ENCODE peak calls at places on chromosomes 12 and 14, in seven cellular contexts. One of them, this sample, is unnamed.

GRCh38 chr14:77212933-77213656 is 31.5 kb downstream of the TMEM63C start:
- DNase-seq in activated CD4-positive, CD25-positive, alpha-beta regulatory T cell treated with anti-CD3 and anti-CD28 coated beads, Interleukin-2, amount 50 U/mL, for 16 hours: no peak
- DNase-seq in iris pigment epithelial cell: peak; percentile 48
- DNase-seq in NCI-H2081: peak; percentile 60
- DNase-seq in progenitor cell of endocrine pancreas: peak; percentile 70
- DNase-seq in HAP-1: peak; percentile 19
- DNase-seq in NCI-H510A: peak; percentile 68
- DNase-seq in this sample: peak; percentile 39

GRCh38 chr14:96038920-96039632 is at the start of gene C14orf132:
- DNase-seq in NCI-H2081: peak; percentile 54
- DNase-seq in iris pigment epithelial cell: peak; percentile 56
- DNase-seq in NCI-H510A: peak; percentile 21
- DNase-seq in activated CD4-positive, CD25-positive, alpha-beta regulatory T cell treated with anti-CD3 and anti-CD28 coated beads, Interleukin-2, amount 50 U/mL, for 16 hours: no peak
- DNase-seq in progenitor cell of endocrine pancreas: peak; percentile 54
- DNase-seq in HAP-1: peak; percentile 37
- DNase-seq in this sample: no peak

GRCh38 chr12:63845726-63846125 is 1.2 kb downstream of the SRGAP1 start:
- DNase-seq in NCI-H510A: peak; percentile 54
- DNase-seq in iris pigment epithelial cell: peak; percentile 70
- DNase-seq in NCI-H2081: peak; percentile 50
- DNase-seq in HAP-1: peak; percentile 82
- DNase-seq in activated CD4-positive, CD25-positive, alpha-beta regulatory T cell treated with anti-CD3 and anti-CD28 coated beads, Interleukin-2, amount 50 U/mL, for 16 hours: no peak
- DNase-seq in progenitor cell of endocrine pancreas: no peak
- DNase-seq in this sample: no peak

GRCh38 chr12:47985596-47986265 is 18.5 kb downstream of the COL2A1 start:
- DNase-seq in NCI-H510A: no peak
- DNase-seq in progenitor cell of endocrine pancreas: no peak
- DNase-seq in HAP-1: no peak
- DNase-seq in iris pigment epithelial cell: no peak
- DNase-seq in NCI-H2081: no peak
- DNase-seq in activated CD4-positive, CD25-positive, alpha-beta regulatory T cell treated with anti-CD3 and anti-CD28 coated beads, Interleukin-2, amount 50 U/mL, for 16 hours: no peak
- DNase-seq in this sample: no peak

GRCh38 chr12:26557326-26557725 is 275.7 kb downstream of the ITPR2 start:
- DNase-seq in progenitor cell of endocrine pancreas: no peak
- DNase-seq in NCI-H510A: no peak
- DNase-seq in HAP-1: no peak
- DNase-seq in activated CD4-positive, CD25-positive, alpha-beta regulatory T cell treated with anti-CD3 and anti-CD28 coated beads, Interleukin-2, amount 50 U/mL, for 16 hours: no peak
- DNase-seq in iris pigment epithelial cell: no peak
- DNase-seq in NCI-H2081: no peak
- DNase-seq in this sample: no peak

GRCh38 chr14:100188392-100189030 is 29.1 kb upstream of the DEGS2 start:
- DNase-seq in NCI-H2081: no peak
- DNase-seq in activated CD4-positive, CD25-positive, alpha-beta regulatory T cell treated with anti-CD3 and anti-CD28 coated beads, Interleukin-2, amount 50 U/mL, for 16 hours: no peak
- DNase-seq in HAP-1: no peak
- DNase-seq in NCI-H510A: no peak
- DNase-seq in iris pigment epithelial cell: no peak
- DNase-seq in progenitor cell of endocrine pancreas: no peak
- DNase-seq in this sample: no peak

GRCh38 chr14:72880820-72881219 is 13.1 kb downstream of the DPF3 start:
- DNase-seq in NCI-H2081: no peak
- DNase-seq in iris pigment epithelial cell: no peak
- DNase-seq in progenitor cell of endocrine pancreas: no peak
- DNase-seq in HAP-1: no peak
- DNase-seq in NCI-H510A: no peak
- DNase-seq in activated CD4-positive, CD25-positive, alpha-beta regulatory T cell treated with anti-CD3 and anti-CD28 coated beads, Interleukin-2, amount 50 U/mL, for 16 hours: no peak
- DNase-seq in this sample: peak; percentile 12

GRCh38 chr12:96044017-96044985 is 8.9 kb upstream of the LTA4H start:
- DNase-seq in HAP-1: no peak
- DNase-seq in progenitor cell of endocrine pancreas: no peak
- DNase-seq in iris pigment epithelial cell: peak; percentile 58
- DNase-seq in activated CD4-positive, CD25-positive, alpha-beta regulatory T cell treated with anti-CD3 and anti-CD28 coated beads, Interleukin-2, amount 50 U/mL, for 16 hours: no peak
- DNase-seq in NCI-H2081: no peak
- DNase-seq in NCI-H510A: no peak
- DNase-seq in this sample: peak; percentile 13

GRCh38 chr12:12028668-12029402 is 41.9 kb upstream of the BCL2L14 start:
- DNase-seq in iris pigment epithelial cell: no peak
- DNase-seq in progenitor cell of endocrine pancreas: no peak
- DNase-seq in activated CD4-positive, CD25-positive, alpha-beta regulatory T cell treated with anti-CD3 and anti-CD28 coated beads, Interleukin-2, amount 50 U/mL, for 16 hours: no peak
- DNase-seq in NCI-H510A: no peak
- DNase-seq in NCI-H2081: no peak
- DNase-seq in HAP-1: no peak
- DNase-seq in this sample: no peak

GRCh38 chr14:105914738-105915385 is 388.5 kb downstream of the TMEM121 start:
- DNase-seq in activated CD4-positive, CD25-positive, alpha-beta regulatory T cell treated with anti-CD3 and anti-CD28 coated beads, Interleukin-2, amount 50 U/mL, for 16 hours: no peak
- DNase-seq in progenitor cell of endocrine pancreas: no peak
- DNase-seq in iris pigment epithelial cell: no peak
- DNase-seq in HAP-1: no peak
- DNase-seq in NCI-H510A: no peak
- DNase-seq in NCI-H2081: no peak
- DNase-seq in this sample: no peak

GRCh38 chr14:68703093-68703492 is 89.8 kb downstream of the ZFP36L1 start:
- DNase-seq in progenitor cell of endocrine pancreas: no peak
- DNase-seq in NCI-H510A: no peak
- DNase-seq in activated CD4-positive, CD25-positive, alpha-beta regulatory T cell treated with anti-CD3 and anti-CD28 coated beads, Interleukin-2, amount 50 U/mL, for 16 hours: no peak
- DNase-seq in HAP-1: no peak
- DNase-seq in NCI-H2081: no peak
- DNase-seq in iris pigment epithelial cell: peak; percentile 86
- DNase-seq in this sample: no peak

This sample was measured in Kasumi-1.